ENCODE peak calls at places on chromosomes 7 and 10, in ten cellular contexts. One of them, this sample, is unnamed.
A peak's percentile ranks its signal among the peaks of the same experiment; 100 is the strongest.

GRCh38 chr7:121003986-121004685 is 15.6 kb downstream of the CPED1 start:
- DNase-seq in body of pancreas: no peak
- DNase-seq in hepatocyte: no peak
- DNase-seq in IMR-90: no peak
- DNase-seq in SK-N-SH: no peak
- DNase-seq in colonic mucosa: no peak
- DNase-seq in PC-9: no peak
- DNase-seq in A549: no peak
- DNase-seq in lower lobe of right lung: no peak
- DNase-seq in PC-3: no peak
- DNase-seq in this sample: peak; percentile 57

GRCh38 chr10:76543655-76544054 is 1094.0 kb downstream of the KCNMA1 start:
- DNase-seq in IMR-90: peak; percentile 30
- DNase-seq in A549: no peak
- DNase-seq in colonic mucosa: no peak
- DNase-seq in PC-3: no peak
- DNase-seq in hepatocyte: no peak
- DNase-seq in PC-9: no peak
- DNase-seq in SK-N-SH: no peak
- DNase-seq in lower lobe of right lung: no peak
- DNase-seq in body of pancreas: no peak
- DNase-seq in this sample: no peak

GRCh38 chr10:85874208-85874607 is 492.4 kb downstream of the GRID1 start:
- DNase-seq in PC-9: no peak
- DNase-seq in PC-3: no peak
- DNase-seq in colonic mucosa: no peak
- DNase-seq in IMR-90: no peak
- DNase-seq in hepatocyte: no peak
- DNase-seq in SK-N-SH: no peak
- DNase-seq in body of pancreas: no peak
- DNase-seq in lower lobe of right lung: no peak
- DNase-seq in A549: no peak
- DNase-seq in this sample: no peak

GRCh38 chr7:80584778-80585177 is 53.7 kb upstream of the CD36 start:
- DNase-seq in SK-N-SH: no peak
- DNase-seq in hepatocyte: peak; percentile 61
- DNase-seq in lower lobe of right lung: no peak
- DNase-seq in IMR-90: peak; percentile 42
- DNase-seq in PC-9: peak; percentile 48
- DNase-seq in body of pancreas: peak; percentile 47
- DNase-seq in PC-3: peak; percentile 16
- DNase-seq in A549: no peak
- DNase-seq in colonic mucosa: no peak
- DNase-seq in this sample: no peak

GRCh38 chr10:60456053-60456452 is 66.4 kb upstream of the ANK3 start:
- DNase-seq in body of pancreas: no peak
- DNase-seq in hepatocyte: no peak
- DNase-seq in PC-9: no peak
- DNase-seq in lower lobe of right lung: no peak
- DNase-seq in PC-3: peak; percentile 64
- DNase-seq in IMR-90: peak; percentile 27
- DNase-seq in colonic mucosa: no peak
- DNase-seq in SK-N-SH: no peak
- DNase-seq in A549: no peak
- DNase-seq in this sample: no peak

GRCh38 chr7:2004841-2005351 is 227.8 kb downstream of the MAD1L1 start:
- DNase-seq in SK-N-SH: no peak
- DNase-seq in PC-9: no peak
- DNase-seq in hepatocyte: no peak
- DNase-seq in colonic mucosa: no peak
- DNase-seq in A549: no peak
- DNase-seq in PC-3: no peak
- DNase-seq in IMR-90: no peak
- DNase-seq in lower lobe of right lung: peak; percentile 42
- DNase-seq in body of pancreas: peak; percentile 7
- DNase-seq in this sample: peak; percentile 12

GRCh38 chr10:33238643-33239042 is 95.8 kb downstream of the NRP1 start:
- DNase-seq in PC-9: peak; percentile 75
- DNase-seq in body of pancreas: no peak
- DNase-seq in colonic mucosa: no peak
- DNase-seq in A549: peak; percentile 21
- DNase-seq in lower lobe of right lung: no peak
- DNase-seq in SK-N-SH: no peak
- DNase-seq in hepatocyte: no peak
- DNase-seq in IMR-90: peak; percentile 96
- DNase-seq in PC-3: peak; percentile 100
- DNase-seq in this sample: no peak

GRCh38 chr10:178208-178607 is 43.0 kb downstream of the ZMYND11 start:
- DNase-seq in A549: peak; percentile 30
- DNase-seq in SK-N-SH: peak; percentile 36
- DNase-seq in IMR-90: peak; percentile 68
- DNase-seq in lower lobe of right lung: no peak
- DNase-seq in colonic mucosa: no peak
- DNase-seq in PC-9: no peak
- DNase-seq in body of pancreas: no peak
- DNase-seq in hepatocyte: peak; percentile 18
- DNase-seq in PC-3: peak; percentile 38
- DNase-seq in this sample: no peak

GRCh38 chr7:122864016-122864415 is 22.2 kb downstream of the CADPS2 start:
- DNase-seq in A549: no peak
- DNase-seq in PC-9: no peak
- DNase-seq in IMR-90: no peak
- DNase-seq in lower lobe of right lung: no peak
- DNase-seq in body of pancreas: no peak
- DNase-seq in PC-3: no peak
- DNase-seq in hepatocyte: no peak
- DNase-seq in SK-N-SH: no peak
- DNase-seq in colonic mucosa: no peak
- DNase-seq in this sample: no peak

GRCh38 chr10:22805304-22805703 is 90.9 kb upstream of the PIP4K2A start:
- DNase-seq in colonic mucosa: no peak
- DNase-seq in PC-9: no peak
- DNase-seq in lower lobe of right lung: no peak
- DNase-seq in body of pancreas: peak; percentile 21
- DNase-seq in A549: no peak
- DNase-seq in hepatocyte: peak; percentile 57
- DNase-seq in IMR-90: peak; percentile 58
- DNase-seq in SK-N-SH: peak; percentile 35
- DNase-seq in PC-3: peak; percentile 72
- DNase-seq in this sample: no peak

GRCh38 chr7:50304158-50304910 is at the start of gene IKZF1:
- DNase-seq in A549: no peak
- DNase-seq in PC-9: no peak
- DNase-seq in SK-N-SH: peak; percentile 66
- DNase-seq in PC-3: no peak
- DNase-seq in lower lobe of right lung: peak; percentile 89
- DNase-seq in colonic mucosa: peak; percentile 58
- DNase-seq in hepatocyte: peak; percentile 35
- DNase-seq in IMR-90: no peak
- DNase-seq in body of pancreas: peak; percentile 27
- DNase-seq in this sample: peak; percentile 67

GRCh38 chr10:77532068-77532467 is 105.5 kb downstream of the KCNMA1 start:
- DNase-seq in lower lobe of right lung: no peak
- DNase-seq in colonic mucosa: no peak
- DNase-seq in SK-N-SH: no peak
- DNase-seq in A549: no peak
- DNase-seq in hepatocyte: no peak
- DNase-seq in PC-3: no peak
- DNase-seq in IMR-90: peak; percentile 90
- DNase-seq in body of pancreas: no peak
- DNase-seq in PC-9: no peak
- DNase-seq in this sample: no peak

GRCh38 chr7:75658369-75658768 is 80.4 kb downstream of the HIP1 start:
- DNase-seq in IMR-90: no peak
- DNase-seq in body of pancreas: no peak
- DNase-seq in PC-3: no peak
- DNase-seq in hepatocyte: no peak
- DNase-seq in lower lobe of right lung: no peak
- DNase-seq in PC-9: no peak
- DNase-seq in A549: no peak
- DNase-seq in SK-N-SH: no peak
- DNase-seq in colonic mucosa: no peak
- DNase-seq in this sample: no peak

GRCh38 chr7:234712-235553 is 42.6 kb downstream of the FAM20C start:
- DNase-seq in A549: peak; percentile 67
- DNase-seq in hepatocyte: peak; percentile 49
- DNase-seq in body of pancreas: peak; percentile 76
- DNase-seq in lower lobe of right lung: peak; percentile 78
- DNase-seq in PC-3: peak; percentile 45
- DNase-seq in PC-9: peak; percentile 94
- DNase-seq in colonic mucosa: peak; percentile 49
- DNase-seq in IMR-90: peak; percentile 71
- DNase-seq in SK-N-SH: no peak
- DNase-seq in this sample: peak; percentile 63

GRCh38 chr7:96055717-96056116 is 266.2 kb downstream of the SLC25A13 start:
- DNase-seq in SK-N-SH: no peak
- DNase-seq in colonic mucosa: no peak
- DNase-seq in A549: no peak
- DNase-seq in PC-3: no peak
- DNase-seq in hepatocyte: no peak
- DNase-seq in body of pancreas: no peak
- DNase-seq in IMR-90: no peak
- DNase-seq in PC-9: no peak
- DNase-seq in lower lobe of right lung: no peak
- DNase-seq in this sample: no peak

GRCh38 chr10:124318076-124318475 is 100.6 kb downstream of the OAT start:
- DNase-seq in body of pancreas: no peak
- DNase-seq in hepatocyte: no peak
- DNase-seq in IMR-90: no peak
- DNase-seq in SK-N-SH: no peak
- DNase-seq in PC-9: no peak
- DNase-seq in PC-3: no peak
- DNase-seq in lower lobe of right lung: no peak
- DNase-seq in A549: no peak
- DNase-seq in colonic mucosa: no peak
- DNase-seq in this sample: no peak

GRCh38 chr7:28140964-28141363 is 39.6 kb downstream of the JAZF1 start:
- DNase-seq in A549: no peak
- DNase-seq in colonic mucosa: no peak
- DNase-seq in PC-3: no peak
- DNase-seq in IMR-90: no peak
- DNase-seq in hepatocyte: no peak
- DNase-seq in body of pancreas: no peak
- DNase-seq in SK-N-SH: no peak
- DNase-seq in PC-9: no peak
- DNase-seq in lower lobe of right lung: no peak
- DNase-seq in this sample: no peak

GRCh38 chr7:107968449-107968848 is 34.5 kb downstream of the LAMB1 start:
- DNase-seq in body of pancreas: no peak
- DNase-seq in SK-N-SH: no peak
- DNase-seq in PC-9: no peak
- DNase-seq in A549: no peak
- DNase-seq in PC-3: no peak
- DNase-seq in hepatocyte: no peak
- DNase-seq in IMR-90: no peak
- DNase-seq in lower lobe of right lung: no peak
- DNase-seq in colonic mucosa: no peak
- DNase-seq in this sample: no peak
- TF ChIP-seq CTCF in body of pancreas: no peak
- TF ChIP-seq CTCF in SK-N-SH: no peak
- TF ChIP-seq CTCF in PC-9: no peak
- TF ChIP-seq CTCF in A549: no peak
- TF ChIP-seq CTCF in PC-3: no peak
- TF ChIP-seq CTCF in hepatocyte: no peak
- TF ChIP-seq CTCF in IMR-90: no peak
- TF ChIP-seq CTCF in lower lobe of right lung: no peak
- TF ChIP-seq CTCF in colonic mucosa: no peak
- TF ChIP-seq CTCF in this sample: no peak

GRCh38 chr7:66666313-66666952 is 37.8 kb downstream of the KCTD7 start:
- DNase-seq in colonic mucosa: no peak
- DNase-seq in body of pancreas: no peak
- DNase-seq in PC-9: no peak
- DNase-seq in A549: no peak
- DNase-seq in SK-N-SH: peak; percentile 26
- DNase-seq in IMR-90: no peak
- DNase-seq in hepatocyte: no peak
- DNase-seq in PC-3: no peak
- DNase-seq in lower lobe of right lung: no peak
- DNase-seq in this sample: no peak
- H3K4me1 ChIP-seq in colonic mucosa: no peaks in the 10 kb centered on the region
- H3K4me1 ChIP-seq in body of pancreas: peaks cover 14% of the 10 kb centered on the region
- H3K4me1 ChIP-seq in PC-9: no peaks in the 10 kb centered on the region
- H3K4me1 ChIP-seq in A549: no peaks in the 10 kb centered on the region
- H3K4me1 ChIP-seq in SK-N-SH: no peaks in the 10 kb centered on the region
- H3K4me1 ChIP-seq in IMR-90: no peaks in the 10 kb centered on the region
- H3K4me1 ChIP-seq in hepatocyte: no peaks in the 10 kb centered on the region
- H3K4me1 ChIP-seq in PC-3: no peaks in the 10 kb centered on the region
- H3K4me1 ChIP-seq in lower lobe of right lung: no peaks in the 10 kb centered on the region
- H3K4me1 ChIP-seq in this sample: no peaks in the 10 kb centered on the region

GRCh38 chr10:69087600-69088470 is at the start of gene SRGN:
- DNase-seq in PC-9: peak; percentile 63
- DNase-seq in PC-3: peak; percentile 99
- DNase-seq in hepatocyte: no peak
- DNase-seq in colonic mucosa: peak; percentile 67
- DNase-seq in body of pancreas: peak; percentile 63
- DNase-seq in SK-N-SH: no peak
- DNase-seq in A549: peak; percentile 46
- DNase-seq in IMR-90: peak; percentile 62
- DNase-seq in lower lobe of right lung: peak; percentile 57
- DNase-seq in this sample: peak; percentile 51
- H3K4me3 ChIP-seq in PC-9: peak within 1 kb of the TSS; percentile 48
- H3K4me3 ChIP-seq in PC-3: peak within 1 kb of the TSS; percentile 72
- H3K4me3 ChIP-seq in hepatocyte: no peak within 1 kb of the TSS
- H3K4me3 ChIP-seq in colonic mucosa: peak within 1 kb of the TSS; percentile 34
- H3K4me3 ChIP-seq in body of pancreas: no peak within 1 kb of the TSS
- H3K4me3 ChIP-seq in SK-N-SH: no peak within 1 kb of the TSS
- H3K4me3 ChIP-seq in A549: peak within 1 kb of the TSS; percentile 59
- H3K4me3 ChIP-seq in IMR-90: peak within 1 kb of the TSS; percentile 29
- H3K4me3 ChIP-seq in lower lobe of right lung: peak within 1 kb of the TSS; percentile 57
- H3K4me3 ChIP-seq in this sample: peak within 1 kb of the TSS; percentile 67

GRCh38 chr7:129388353-129389098 is 45.7 kb upstream of the STRIP2 start:
- DNase-seq in SK-N-SH: no peak
- DNase-seq in body of pancreas: no peak
- DNase-seq in IMR-90: no peak
- DNase-seq in PC-9: no peak
- DNase-seq in A549: no peak
- DNase-seq in PC-3: no peak
- DNase-seq in colonic mucosa: no peak
- DNase-seq in lower lobe of right lung: no peak
- DNase-seq in hepatocyte: no peak
- DNase-seq in this sample: no peak
- TF ChIP-seq CTCF in SK-N-SH: no peak
- TF ChIP-seq CTCF in body of pancreas: no peak
- TF ChIP-seq CTCF in IMR-90: no peak
- TF ChIP-seq CTCF in PC-9: no peak
- TF ChIP-seq CTCF in A549: no peak
- TF ChIP-seq CTCF in PC-3: no peak
- TF ChIP-seq CTCF in colonic mucosa: no peak
- TF ChIP-seq CTCF in lower lobe of right lung: no peak
- TF ChIP-seq CTCF in hepatocyte: no peak
- TF ChIP-seq CTCF in this sample: no peak

This sample was measured in left ventricle myocardium inferior.